ENCODE peak calls at places on chromosomes 11 and 22, in five cellular contexts. G is GM13977, C is Kasumi-1, V is astrocyte, E is nephron progenitor cell. D is an unnamed sample.

GRCh38 chr11:120431633-120432032 is 79.9 kb upstream of the GRIK4 start:
- DNase-seq in V (peak; percentile 57), C (peak; percentile 6), E (no peak), G (no peak), D (peak; percentile 73)

GRCh38 chr22:29859976-29860766 is 22.1 kb upstream of the ASCC2 start:
- DNase-seq in V (no peak), G (no peak), E (no peak), C (no peak), D (no peak)

GRCh38 chr22:24827305-24827704 is 21.3 kb downstream of the SGSM1 start:
- DNase-seq in V (no peak), G (no peak), C (no peak), E (no peak), D (no peak)

GRCh38 chr11:65013130-65013691 is 749 bp upstream of the ARL2 start:
- DNase-seq in C (peak; percentile 88), V (no peak), E (peak; percentile 84), G (peak; percentile 96), D (peak; percentile 87)

GRCh38 chr11:102226702-102227101 is 90.6 kb upstream of the BIRC3 start:
- DNase-seq in G (no peak), V (peak; percentile 94), C (no peak), E (no peak), D (peak; percentile 67)

GRCh38 chr11:69245041-69245440 is 48.9 kb upstream of the MYEOV start:
- DNase-seq in E (no peak), G (no peak), V (no peak), C (no peak), D (no peak)

GRCh38 chr22:19652316-19652715 is 62.0 kb upstream of the SEPTIN5 start:
- DNase-seq in V (no peak), E (no peak), G (no peak), C (no peak), D (no peak)

GRCh38 chr11:125123947-125124633 is 12.7 kb upstream of the TMEM218 start:
- DNase-seq in E (peak; percentile 38), C (peak; percentile 10), G (no peak), V (peak; percentile 42), D (peak; percentile 37)

GRCh38 chr22:38554281-38554680 is 15.7 kb downstream of the DMC1 start:
- DNase-seq in V (peak; percentile 37), E (no peak), G (no peak), C (no peak), D (peak; percentile 77)

GRCh38 chr11:105538531-105538930 is 71.3 kb upstream of the GRIA4 start:
- DNase-seq in V (no peak), C (no peak), E (no peak), G (no peak), D (no peak)

GRCh38 chr11:32562839-32563599 is 20.6 kb upstream of the EIF3M start:
- DNase-seq in C (no peak), G (no peak), E (peak; percentile 33), V (peak; percentile 12), D (no peak)

GRCh38 chr11:69534166-69534530 is 52.7 kb downstream of the LINC01488 start:
- DNase-seq in C (no peak), E (no peak), G (no peak), V (no peak), D (no peak)

GRCh38 chr11:85855341-85855656 is at the start of gene CCDC83:
- DNase-seq in C (no peak), V (no peak), G (no peak), E (no peak), D (no peak)

GRCh38 chr11:119149371-119150275 is 771 bp downstream of the ABCG4 start:
- DNase-seq in V (no peak), C (no peak), G (no peak), E (peak; percentile 59), D (no peak)

GRCh38 chr11:12377824-12378593 is 638 bp downstream of the PARVA start:
- DNase-seq in E (peak; percentile 72), G (no peak), V (peak; percentile 76), C (no peak), D (peak; percentile 90)

GRCh38 chr11:71385091-71385490 is 63.1 kb downstream of the DHCR7 start:
- DNase-seq in G (no peak), E (no peak), C (no peak), V (no peak), D (no peak)

GRCh38 chr22:36340621-36341020 is 47.1 kb downstream of the MYH9 start:
- DNase-seq in G (no peak), E (no peak), V (no peak), C (no peak), D (no peak)

GRCh38 chr11:86062719-86063118 is 6.2 kb downstream of the PICALM start:
- DNase-seq in E (no peak), C (no peak), G (no peak), V (peak; percentile 35), D (peak; percentile 51)

GRCh38 chr22:35183917-35184316 is 73.4 kb upstream of the HMGXB4 start:
- DNase-seq in G (no peak), V (no peak), C (no peak), E (no peak), D (no peak)

GRCh38 chr22:49959782-49960158 is 802 bp upstream of the PIM3 start:
- DNase-seq in G (no peak), C (no peak), E (no peak), V (no peak), D (peak; percentile 31)